ENCODE peak calls at places on chromosome 4, in four cellular contexts. S is HepG2, M is H1, O is A549. K is an unnamed sample.

GRCh38 chr4:55979562-55979961 is 30.8 kb downstream of the CEP135 start:
- DNase-seq in O (no peak), M (no peak), S (no peak), K (no peak)

GRCh38 chr4:135177323-135177722 is 975.7 kb upstream of the PABPC4L start:
- DNase-seq in S (no peak), O (no peak), M (no peak), K (no peak)

GRCh38 chr4:108433832-108434231 is 186.5 kb upstream of the RPL34 start:
- DNase-seq in O (no peak), S (no peak), M (no peak), K (no peak)

GRCh38 chr4:142663828-142664227 is 182.3 kb downstream of the INPP4B start:
- DNase-seq in M (no peak), O (no peak), S (no peak), K (no peak)

GRCh38 chr4:15691346-15692140 is 9.9 kb downstream of the FAM200B start:
- DNase-seq in O (no peak), M (no peak), S (peak; percentile 14), K (no peak)

GRCh38 chr4:140332734-140333133 is 40.7 kb upstream of the SCOC start:
- DNase-seq in S (no peak), O (no peak), M (no peak), K (no peak)

GRCh38 chr4:176601156-176601555 is 191.6 kb downstream of the VEGFC start:
- DNase-seq in S (no peak), M (no peak), O (no peak), K (no peak)

GRCh38 chr4:185086053-185086452 is 57.0 kb upstream of the SLC25A4 start:
- DNase-seq in O (no peak), S (no peak), M (no peak), K (peak; percentile 14)

GRCh38 chr4:125370478-125370877 is 55.7 kb downstream of the FAT4 start:
- DNase-seq in M (no peak), S (no peak), O (no peak), K (no peak)

GRCh38 chr4:143700420-143701352 is at the start of gene FREM3:
- DNase-seq in M (peak; percentile 33), S (no peak), O (no peak), K (no peak)

GRCh38 chr4:143699331-143700059 is 980 bp downstream of the FREM3 start:
- DNase-seq in M (no peak), S (no peak), O (no peak), K (no peak)

GRCh38 chr4:143701365-143701764 is 890 bp upstream of the FREM3 start:
- DNase-seq in O (no peak), S (no peak), M (no peak), K (no peak)

GRCh38 chr4:143700060-143700419 is 435 bp downstream of the FREM3 start:
- DNase-seq in M (no peak), S (no peak), O (no peak), K (no peak)
- TF ChIP-seq PHF8 in M (peak; percentile 1), S (no peak), O (no peak), K (no peak)

DNA sequence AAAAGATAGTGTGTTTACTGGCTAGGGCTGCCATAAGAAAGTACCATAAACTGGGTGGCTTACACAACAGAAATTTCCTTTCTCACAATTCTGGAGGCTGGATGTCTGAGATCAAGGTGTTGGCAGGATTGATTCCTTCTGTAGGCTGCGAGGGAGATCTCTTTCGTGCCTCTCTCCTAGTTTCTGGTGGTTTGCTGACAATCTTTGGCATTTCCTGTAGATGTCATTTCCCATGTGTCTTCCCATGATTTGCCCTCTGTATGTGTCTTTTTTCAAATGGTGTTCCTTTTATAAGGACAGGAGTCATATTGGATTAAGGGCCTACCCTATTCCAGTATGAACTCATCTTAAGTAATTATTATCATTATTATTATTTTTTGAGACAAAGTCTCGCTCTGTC is 27.9 kb upstream of the LCORL start:
- DNase-seq in M (no peak), S (no peak), O (no peak), K (no peak)
- TF ChIP-seq PHF8 in M (no peak), S (no peak), O (no peak), K (no peak)

GRCh38 chr4:146308951-146309350 is 94.6 kb downstream of the REELD1 start:
- DNase-seq in O (no peak), S (no peak), M (no peak), K (no peak)
- TF ChIP-seq PHF8 in O (no peak), S (no peak), M (no peak), K (no peak)

GRCh38 chr4:10731690-10732089 is 47.1 kb upstream of the CLNK start:
- DNase-seq in O (no peak), M (no peak), S (no peak), K (no peak)

GRCh38 chr4:10734697-10735096 is 50.1 kb upstream of the CLNK start:
- DNase-seq in S (no peak), M (no peak), O (no peak), K (no peak)

GRCh38 chr4:10733486-10733885 is 48.9 kb upstream of the CLNK start:
- DNase-seq in O (no peak), S (no peak), M (no peak), K (no peak)

GRCh38 chr4:10732235-10732975 is 47.8 kb upstream of the CLNK start:
- DNase-seq in M (no peak), S (no peak), O (no peak), K (no peak)

DNA sequence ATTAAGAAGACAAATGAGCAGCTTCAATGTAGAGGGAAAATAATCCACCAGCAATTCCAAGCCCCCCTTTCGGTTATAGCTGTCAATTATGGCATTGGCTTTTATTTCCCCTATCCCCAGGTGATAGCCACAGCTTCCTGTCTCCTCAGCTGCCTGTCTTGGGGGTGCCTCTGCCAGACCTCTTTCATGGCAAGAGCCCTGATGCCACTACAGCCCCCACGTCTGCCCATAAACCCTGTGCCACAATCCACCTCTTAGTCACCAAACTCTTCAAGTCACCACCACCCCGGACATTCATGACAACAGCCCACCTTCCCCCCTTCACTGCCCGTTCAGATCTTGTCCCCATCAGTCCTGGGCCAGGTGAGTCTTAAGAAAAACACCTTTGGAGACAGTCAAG is 48.4 kb upstream of the CLNK start:
- DNase-seq in O (no peak), S (no peak), M (no peak), K (no peak)
- TF ChIP-seq PHF8 in O (no peak), S (no peak), M (no peak), K (no peak)

K was measured in K562.